ENCODE peak calls at places on chromosomes 3 and 15, in eight cellular contexts. R, D, H, Q, J, S, V and P are unnamed samples. For H3K4me1, the result is how much of the 10 kb centered on the place peaks cover.

GRCh38 chr3:40166997-40167396 is 142.5 kb upstream of the EIF1B start:
- DNase-seq in R (no peak), D (no peak), H (no peak), Q (no peak), J (no peak), S (no peak), V (no peak), P (no peak)

GRCh38 chr3:167493240-167493639 is 19.4 kb upstream of the SERPINI2 start:
- DNase-seq in R (no peak), D (no peak), H (no peak), Q (no peak), J (no peak), S (no peak), V (no peak), P (no peak)

GRCh38 chr15:68424754-68425390 is 7.1 kb downstream of the ITGA11 start:
- DNase-seq in R (no peak), D (peak), H (no peak), Q (no peak), J (no peak), S (no peak), V (no peak), P (peak)

GRCh38 chr3:155809181-155809580 is 3.1 kb upstream of the C3orf33 start:
- DNase-seq in R (no peak), D (peak), H (no peak), Q (no peak), J (no peak), S (no peak), V (no peak), P (peak)

GRCh38 chr3:126100688-126101301 is 16.9 kb upstream of the SLC41A3 start:
- DNase-seq in R (no peak), D (peak), H (no peak), Q (peak), J (peak), S (no peak), V (peak), P (peak)

GRCh38 chr3:535566-536416 is 339.2 kb downstream of the CHL1 start:
- DNase-seq in R (no peak), D (no peak), H (no peak), Q (no peak), J (no peak), S (peak), V (no peak), P (no peak)

GRCh38 chr15:42094512-42094963 is at the start of gene PLA2G4D:
- DNase-seq in R (no peak), D (no peak), H (no peak), Q (no peak), J (no peak), S (no peak), V (peak), P (no peak)

GRCh38 chr3:157464283-157464682 is 27.6 kb downstream of the PTX3 start:
- DNase-seq in R (no peak), D (peak), H (no peak), Q (no peak), J (no peak), S (no peak), V (no peak), P (no peak)

GRCh38 chr3:196711838-196712513 is at the start of the genes CEP19 and PIGX:
- DNase-seq in R (peak), D (peak), H (peak), Q (peak), J (peak), S (peak), V (peak), P (peak)

GRCh38 chr3:50272911-50273688 is 4.2 kb downstream of the SEMA3B start:
- DNase-seq in R (peak), D (no peak), H (peak), Q (peak), J (peak), S (peak), V (peak), P (peak)

GRCh38 chr3:97360804-97361203 is 403.8 kb upstream of the ARL6 start:
- DNase-seq in R (no peak), D (no peak), H (no peak), Q (no peak), J (no peak), S (no peak), V (no peak), P (no peak)

GRCh38 chr3:190003730-190004129 is 117.0 kb downstream of the P3H2 start:
- DNase-seq in R (no peak), D (peak), H (no peak), Q (peak), J (no peak), S (no peak), V (peak), P (peak)

GRCh38 chr3:4833471-4833870 is 145.8 kb upstream of the BHLHE40 start:
- DNase-seq in R (no peak), D (no peak), H (no peak), Q (no peak), J (no peak), S (no peak), V (no peak), P (no peak)

GRCh38 chr3:45597581-45597980 is 3.0 kb downstream of the LIMD1 start:
- DNase-seq in R (no peak), D (no peak), H (no peak), Q (no peak), J (no peak), S (no peak), V (no peak), P (no peak)

GRCh38 chr15:67836477-67836876 is 3.4 kb downstream of the RNU6-1 start:
- DNase-seq in R (peak), D (no peak), H (no peak), Q (no peak), J (no peak), S (peak), V (no peak), P (peak)

GRCh38 chr15:39336926-39337325 is 244.0 kb upstream of the THBS1 start:
- DNase-seq in R (no peak), D (no peak), H (no peak), Q (no peak), J (no peak), S (no peak), V (no peak), P (no peak)

GRCh38 chr3:129161860-129162271 is 1.0 kb upstream of the ISY1 start:
- DNase-seq in R (no peak), D (no peak), H (no peak), Q (no peak), J (no peak), S (no peak), V (no peak), P (peak)

GRCh38 chr3:43932921-43933320 is 242.2 kb downstream of the ABHD5 start:
- DNase-seq in R (no peak), D (no peak), H (no peak), Q (no peak), J (no peak), S (no peak), V (no peak), P (no peak)

GRCh38 chr3:136659253-136659652 is 92.9 kb downstream of the STAG1 start:
- DNase-seq in R (no peak), D (peak), H (peak), Q (no peak), J (no peak), S (no peak), V (peak), P (peak)

GRCh38 chr3:39540162-39540921 is 72.9 kb downstream of the MOBP start:
- DNase-seq in R (no peak), D (no peak), H (no peak), Q (no peak), J (no peak), S (no peak), V (no peak), P (peak)

GRCh38 chr3:5633960-5634359 is 446.5 kb downstream of the EDEM1 start:
- DNase-seq in R (no peak), D (no peak), H (no peak), Q (no peak), J (no peak), S (no peak), V (no peak), P (no peak)

GRCh38 chr15:58761010-58761388 is 10.1 kb upstream of the MINDY2 start:
- DNase-seq in R (no peak), D (no peak), H (no peak), Q (no peak), J (no peak), S (no peak), V (no peak), P (no peak)

GRCh38 chr3:135352213-135352612 is 557.2 kb downstream of the EPHB1 start:
- DNase-seq in R (no peak), D (no peak), H (no peak), Q (no peak), J (no peak), S (no peak), V (no peak), P (no peak)

GRCh38 chr15:97728791-97729190 is 231.7 kb upstream of the ARRDC4 start:
- DNase-seq in R (no peak), D (no peak), H (peak), Q (no peak), J (no peak), S (peak), V (no peak), P (no peak)

DNA sequence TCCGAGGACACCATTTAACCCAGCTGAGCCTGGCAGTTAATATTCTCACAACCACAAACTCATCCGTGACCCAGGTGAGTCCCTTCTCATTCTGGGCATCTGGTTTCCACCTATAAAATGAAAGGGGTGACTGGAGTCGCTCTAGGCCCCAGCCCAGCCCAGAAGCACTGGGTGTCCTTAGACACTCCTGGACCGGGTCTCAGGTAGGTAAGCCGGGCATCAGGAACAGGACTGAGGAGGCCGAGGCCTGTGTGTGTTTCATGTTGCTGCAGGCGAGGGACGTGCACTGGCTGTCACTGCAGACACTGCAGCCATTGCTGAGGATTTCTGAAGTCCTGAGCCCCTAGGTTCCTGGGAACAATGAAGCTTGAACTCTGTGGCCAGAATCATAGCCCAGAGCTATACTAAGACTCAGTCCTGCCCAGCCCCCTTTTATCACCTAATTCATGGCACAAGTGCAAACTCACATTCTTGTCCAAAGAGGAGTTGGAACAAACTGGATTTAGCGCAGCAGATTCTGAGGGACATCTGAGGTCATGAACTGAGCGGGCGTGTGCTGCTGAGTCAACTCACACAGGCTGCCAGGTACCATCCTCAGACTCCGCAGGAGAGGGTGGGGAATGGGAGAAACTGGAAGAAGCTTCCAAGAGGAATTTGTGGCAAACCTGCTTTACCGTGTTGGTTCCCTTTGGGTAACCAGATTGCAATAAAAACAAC is 184.9 kb downstream of the FAM43A start:
- DNase-seq in R (no peak), D (peak), H (no peak), Q (no peak), J (no peak), S (no peak), V (no peak), P (no peak)
- H3K4me1 ChIP-seq in R (under half), D (under half), H (under half), Q (under half), J (under half), S (half or more), V (under half), P (under half)

GRCh38 chr3:14413381-14414071 is 11.1 kb downstream of the SLC6A6 start:
- DNase-seq in R (no peak), D (no peak), H (no peak), Q (no peak), J (no peak), S (no peak), V (peak), P (peak)
- H3K4me1 ChIP-seq in R (under half), D (under half), H (under half), Q (half or more), J (under half), S (under half), V (under half), P (half or more)

GRCh38 chr3:12946134-12946533 is 104.8 kb upstream of the RPL32 start:
- DNase-seq in R (no peak), D (no peak), H (no peak), Q (no peak), J (no peak), S (no peak), V (no peak), P (no peak)

GRCh38 chr3:12948891-12949711 is 107.7 kb upstream of the RPL32 start:
- DNase-seq in R (no peak), D (peak), H (no peak), Q (no peak), J (no peak), S (no peak), V (no peak), P (peak)

GRCh38 chr3:12947504-12948369 is 106.4 kb upstream of the RPL32 start:
- DNase-seq in R (peak), D (peak), H (no peak), Q (no peak), J (no peak), S (peak), V (peak), P (peak)

GRCh38 chr3:12946661-12947316 is 105.4 kb upstream of the RPL32 start:
- DNase-seq in R (no peak), D (no peak), H (no peak), Q (no peak), J (no peak), S (no peak), V (no peak), P (peak)

GRCh38 chr3:12948371-12948770 is 107.0 kb upstream of the RPL32 start:
- DNase-seq in R (no peak), D (peak), H (no peak), Q (no peak), J (no peak), S (no peak), V (no peak), P (peak)
- H3K4me1 ChIP-seq in R (half or more), D (under half), H (under half), Q (under half), J (under half), S (half or more), V (half or more), P (under half)

GRCh38 chr3:79015854-79016253 is 751.9 kb downstream of the ROBO1 start:
- DNase-seq in R (no peak), D (no peak), H (no peak), Q (no peak), J (no peak), S (no peak), V (no peak), P (peak)

GRCh38 chr3:79012530-79012913 is 755.3 kb downstream of the ROBO1 start:
- DNase-seq in R (no peak), D (no peak), H (no peak), Q (no peak), J (no peak), S (no peak), V (no peak), P (no peak)

GRCh38 chr3:79012946-79013362 is 754.8 kb downstream of the ROBO1 start:
- DNase-seq in R (no peak), D (no peak), H (no peak), Q (no peak), J (no peak), S (no peak), V (no peak), P (no peak)

GRCh38 chr3:79016587-79017380 is 751.0 kb downstream of the ROBO1 start:
- DNase-seq in R (no peak), D (peak), H (no peak), Q (no peak), J (no peak), S (no peak), V (no peak), P (peak)

GRCh38 chr3:79011821-79012529 is 755.8 kb downstream of the ROBO1 start:
- DNase-seq in R (no peak), D (no peak), H (no peak), Q (no peak), J (no peak), S (no peak), V (no peak), P (no peak)
- H3K4me1 ChIP-seq in R (under half), D (under half), H (under half), Q (under half), J (under half), S (under half), V (under half), P (under half)

DNA sequence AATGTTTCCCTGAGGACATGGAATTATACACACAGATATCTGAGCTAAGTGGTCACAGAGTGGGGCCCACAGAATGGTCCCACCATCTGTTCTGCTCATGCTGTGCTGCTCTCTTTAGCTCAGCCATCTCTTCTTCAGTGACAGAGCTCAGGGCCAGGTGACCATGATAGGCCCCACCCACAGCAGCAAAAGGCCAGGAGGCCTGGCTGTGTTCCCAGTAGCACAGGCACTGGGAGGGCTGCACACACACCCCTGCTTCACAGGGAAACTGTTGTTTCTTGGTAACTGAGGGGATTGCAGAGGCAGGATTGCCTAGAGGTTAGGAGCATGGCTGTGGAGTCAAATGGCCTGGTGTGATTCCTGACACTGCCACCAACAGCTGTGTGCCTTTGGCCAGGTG is 4.8 kb upstream of the FBXW12 start:
- DNase-seq in R (no peak), D (no peak), H (no peak), Q (no peak), J (no peak), S (no peak), V (no peak), P (no peak)
- H3K4me1 ChIP-seq in R (under half), D (under half), H (under half), Q (under half), J (under half), S (under half), V (under half), P (under half)

GRCh38 chr15:85870216-85871014 is 75.7 kb upstream of the KLHL25 start:
- DNase-seq in R (no peak), D (no peak), H (no peak), Q (no peak), J (no peak), S (no peak), V (no peak), P (no peak)

GRCh38 chr15:85869124-85869523 is 74.4 kb upstream of the KLHL25 start:
- DNase-seq in R (no peak), D (no peak), H (no peak), Q (no peak), J (no peak), S (no peak), V (no peak), P (no peak)

GRCh38 chr15:85867250-85867649 is 72.5 kb upstream of the KLHL25 start:
- DNase-seq in R (no peak), D (no peak), H (no peak), Q (no peak), J (no peak), S (no peak), V (no peak), P (no peak)

GRCh38 chr15:85860394-85861161 is 65.9 kb upstream of the KLHL25 start:
- DNase-seq in R (no peak), D (no peak), H (no peak), Q (no peak), J (no peak), S (no peak), V (no peak), P (no peak)

GRCh38 chr15:85865070-85865684 is 70.5 kb upstream of the KLHL25 start:
- DNase-seq in R (no peak), D (peak), H (peak), Q (peak), J (no peak), S (no peak), V (no peak), P (no peak)
- H3K4me1 ChIP-seq in R (under half), D (under half), H (under half), Q (under half), J (under half), S (under half), V (under half), P (under half)

DNA sequence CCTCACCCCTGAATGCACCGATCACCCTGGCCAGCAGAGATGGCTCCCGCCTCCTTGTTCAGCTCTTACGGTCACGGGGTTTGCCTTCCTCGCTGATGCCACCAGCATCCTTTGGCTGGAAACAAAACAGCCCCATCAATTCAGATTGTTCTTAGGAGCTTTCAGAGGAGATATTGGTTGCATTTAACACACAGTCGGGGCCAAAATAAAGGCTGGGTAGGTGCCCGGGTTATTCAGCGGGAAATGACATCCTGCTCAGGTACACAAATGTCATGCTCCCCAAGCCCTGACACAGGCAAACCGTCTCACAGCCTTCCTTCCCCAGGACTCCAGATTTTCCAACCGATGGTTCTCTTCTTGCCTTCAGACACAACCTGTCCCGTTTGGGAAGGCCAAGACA is 62.4 kb upstream of the MEF2A start:
- DNase-seq in R (no peak), D (no peak), H (no peak), Q (no peak), J (no peak), S (no peak), V (no peak), P (no peak)
- H3K4me1 ChIP-seq in R (under half), D (under half), H (under half), Q (under half), J (under half), S (under half), V (under half), P (under half)

GRCh38 chr3:150599611-150600297 is 3.4 kb upstream of the SELENOT start:
- DNase-seq in R (no peak), D (peak), H (no peak), Q (no peak), J (no peak), S (no peak), V (no peak), P (peak)
- H3K4me1 ChIP-seq in R (under half), D (under half), H (under half), Q (under half), J (under half), S (under half), V (under half), P (under half)